ENCODE peak calls at places on chromosomes 13 and 19, in four cellular contexts. One of them, this sample, is unnamed.
A peak's percentile ranks its signal among the peaks of the same experiment; 100 is the strongest.

GRCh38 chr13:41231025-41231677 is 32.2 kb downstream of the MTRF1 start:
- DNase-seq in brain microvascular endothelial cell: no peak
- DNase-seq in foreskin keratinocyte: no peak
- DNase-seq in tibial nerve: no peak
- DNase-seq in this sample: no peak

GRCh38 chr19:44764975-44765948 is 12.4 kb upstream of the CBLC start:
- DNase-seq in brain microvascular endothelial cell: no peak
- DNase-seq in foreskin keratinocyte: no peak
- DNase-seq in tibial nerve: no peak
- DNase-seq in this sample: peak; percentile 90

GRCh38 chr13:77019756-77020155 is 7.2 kb downstream of the FBXL3 start:
- DNase-seq in brain microvascular endothelial cell: no peak
- DNase-seq in foreskin keratinocyte: no peak
- DNase-seq in tibial nerve: no peak
- DNase-seq in this sample: no peak

GRCh38 chr13:97953376-97953970 is at the start of gene IPO5:
- DNase-seq in brain microvascular endothelial cell: peak; percentile 56
- DNase-seq in foreskin keratinocyte: no peak
- DNase-seq in tibial nerve: no peak
- DNase-seq in this sample: no peak

GRCh38 chr13:98934243-98934642 is 43.6 kb downstream of the DOCK9 start:
- DNase-seq in brain microvascular endothelial cell: no peak
- DNase-seq in foreskin keratinocyte: no peak
- DNase-seq in tibial nerve: no peak
- DNase-seq in this sample: no peak

GRCh38 chr19:50836543-50837195 is 3.3 kb upstream of the KLK15 start:
- DNase-seq in brain microvascular endothelial cell: no peak
- DNase-seq in foreskin keratinocyte: no peak
- DNase-seq in tibial nerve: no peak
- DNase-seq in this sample: no peak

GRCh38 chr19:29866011-29866410 is 54.2 kb downstream of the CCNE1 start:
- DNase-seq in brain microvascular endothelial cell: no peak
- DNase-seq in foreskin keratinocyte: no peak
- DNase-seq in tibial nerve: no peak
- DNase-seq in this sample: no peak

GRCh38 chr19:32164384-32164992 is 180.9 kb upstream of the ZNF507 start:
- DNase-seq in brain microvascular endothelial cell: no peak
- DNase-seq in foreskin keratinocyte: no peak
- DNase-seq in tibial nerve: no peak
- DNase-seq in this sample: no peak

GRCh38 chr13:77002590-77003190 is 10.8 kb downstream of the CLN5 start:
- DNase-seq in brain microvascular endothelial cell: no peak
- DNase-seq in foreskin keratinocyte: peak; percentile 25
- DNase-seq in tibial nerve: no peak
- DNase-seq in this sample: no peak

GRCh38 chr13:113539176-113539575 is 45.4 kb upstream of the TFDP1 start:
- DNase-seq in brain microvascular endothelial cell: no peak
- DNase-seq in foreskin keratinocyte: no peak
- DNase-seq in tibial nerve: no peak
- DNase-seq in this sample: no peak

GRCh38 chr13:50589651-50590054 is 253.8 kb downstream of the DLEU7 start:
- DNase-seq in brain microvascular endothelial cell: peak; percentile 82
- DNase-seq in foreskin keratinocyte: peak; percentile 77
- DNase-seq in tibial nerve: no peak
- DNase-seq in this sample: no peak

GRCh38 chr19:9956956-9957355 is 20.6 kb upstream of the OLFM2 start:
- DNase-seq in brain microvascular endothelial cell: no peak
- DNase-seq in foreskin keratinocyte: no peak
- DNase-seq in tibial nerve: no peak
- DNase-seq in this sample: no peak

GRCh38 chr19:13847033-13847899 is 29.7 kb upstream of the NANOS3 start:
- DNase-seq in brain microvascular endothelial cell: peak; percentile 91
- DNase-seq in foreskin keratinocyte: peak; percentile 90
- DNase-seq in tibial nerve: peak; percentile 88
- DNase-seq in this sample: peak; percentile 92

GRCh38 chr13:52348081-52348480 is 57.9 kb downstream of the THSD1 start:
- DNase-seq in brain microvascular endothelial cell: peak; percentile 82
- DNase-seq in foreskin keratinocyte: no peak
- DNase-seq in tibial nerve: no peak
- DNase-seq in this sample: no peak

GRCh38 chr13:23427342-23428182 is 5.9 kb downstream of the SACS start:
- DNase-seq in brain microvascular endothelial cell: peak; percentile 73
- DNase-seq in foreskin keratinocyte: peak; percentile 79
- DNase-seq in tibial nerve: no peak
- DNase-seq in this sample: no peak

GRCh38 chr19:3577741-3578344 is 5.1 kb downstream of the HMG20B start:
- DNase-seq in brain microvascular endothelial cell: no peak
- DNase-seq in foreskin keratinocyte: no peak
- DNase-seq in tibial nerve: no peak
- DNase-seq in this sample: peak; percentile 83

GRCh38 chr19:3575260-3575741 is 2.6 kb downstream of the HMG20B start:
- DNase-seq in brain microvascular endothelial cell: peak; percentile 49
- DNase-seq in foreskin keratinocyte: no peak
- DNase-seq in tibial nerve: no peak
- DNase-seq in this sample: peak; percentile 28

GRCh38 chr19:3578390-3578789 is 5.6 kb downstream of the HMG20B start:
- DNase-seq in brain microvascular endothelial cell: no peak
- DNase-seq in foreskin keratinocyte: no peak
- DNase-seq in tibial nerve: no peak
- DNase-seq in this sample: no peak

GRCh38 chr19:3575949-3576673 is 3.4 kb downstream of the HMG20B start:
- DNase-seq in brain microvascular endothelial cell: no peak
- DNase-seq in foreskin keratinocyte: no peak
- DNase-seq in tibial nerve: no peak
- DNase-seq in this sample: peak; percentile 49

GRCh38 chr19:3576696-3577443 is 4.1 kb downstream of the HMG20B start:
- DNase-seq in brain microvascular endothelial cell: no peak
- DNase-seq in foreskin keratinocyte: peak; percentile 47
- DNase-seq in tibial nerve: no peak
- DNase-seq in this sample: peak; percentile 63
- H3K27ac ChIP-seq in brain microvascular endothelial cell: no peak overlapping the region
- H3K27ac ChIP-seq in foreskin keratinocyte: no peak overlapping the region
- H3K27ac ChIP-seq in tibial nerve: peak overlapping the region; percentile 82
- H3K27ac ChIP-seq in this sample: peak overlapping the region; percentile 15

GRCh38 chr19:36140289-36141038 is 598 bp downstream of the CAPNS1 start:
- DNase-seq in brain microvascular endothelial cell: peak; percentile 62
- DNase-seq in foreskin keratinocyte: peak; percentile 51
- DNase-seq in tibial nerve: no peak
- DNase-seq in this sample: peak; percentile 57

GRCh38 chr19:36139120-36139472 is 770 bp upstream of the CAPNS1 start:
- DNase-seq in brain microvascular endothelial cell: no peak
- DNase-seq in foreskin keratinocyte: no peak
- DNase-seq in tibial nerve: no peak
- DNase-seq in this sample: no peak

GRCh38 chr19:36142046-36142445 is 2.2 kb downstream of the CAPNS1 start:
- DNase-seq in brain microvascular endothelial cell: no peak
- DNase-seq in foreskin keratinocyte: no peak
- DNase-seq in tibial nerve: no peak
- DNase-seq in this sample: no peak

GRCh38 chr19:36141039-36141914 is 1.4 kb downstream of the CAPNS1 start:
- DNase-seq in brain microvascular endothelial cell: peak; percentile 84
- DNase-seq in foreskin keratinocyte: peak; percentile 89
- DNase-seq in tibial nerve: peak; percentile 73
- DNase-seq in this sample: peak; percentile 95

GRCh38 chr19:36139473-36140288 is at the start of gene CAPNS1:
- DNase-seq in brain microvascular endothelial cell: peak; percentile 95
- DNase-seq in foreskin keratinocyte: peak; percentile 92
- DNase-seq in tibial nerve: peak; percentile 92
- DNase-seq in this sample: peak; percentile 97
- TF ChIP-seq CTCF in brain microvascular endothelial cell: peak; percentile 14
- TF ChIP-seq CTCF in foreskin keratinocyte: peak; percentile 14
- TF ChIP-seq CTCF in tibial nerve: no peak
- TF ChIP-seq CTCF in this sample: no peak

DNA sequence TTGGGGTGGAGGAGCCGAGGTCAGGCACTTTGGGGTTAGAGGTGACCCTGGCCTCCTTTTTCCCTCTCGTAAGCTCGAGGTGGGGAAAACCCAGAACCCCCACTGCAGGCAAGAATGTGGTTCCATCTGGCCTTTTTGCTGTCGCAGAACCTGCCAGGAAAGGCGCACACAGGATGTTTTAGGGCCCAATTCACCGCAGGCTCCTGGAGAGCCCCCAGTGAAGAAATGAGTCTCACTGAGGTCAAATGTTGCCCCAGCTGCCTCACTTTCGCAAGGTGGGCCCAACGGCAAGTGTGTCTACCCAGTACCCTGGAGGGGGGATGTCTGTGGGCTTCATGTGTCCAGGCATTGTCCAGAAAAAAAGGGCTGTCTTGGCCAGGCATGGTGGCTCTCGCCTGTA is 61.8 kb downstream of the PEX11G start:
- DNase-seq in brain microvascular endothelial cell: no peak
- DNase-seq in foreskin keratinocyte: no peak
- DNase-seq in tibial nerve: no peak
- DNase-seq in this sample: no peak
- H3K27ac ChIP-seq in brain microvascular endothelial cell: no peak overlapping the region
- H3K27ac ChIP-seq in foreskin keratinocyte: peak overlapping the region; percentile 73
- H3K27ac ChIP-seq in tibial nerve: no peak overlapping the region
- H3K27ac ChIP-seq in this sample: no peak overlapping the region

DNA sequence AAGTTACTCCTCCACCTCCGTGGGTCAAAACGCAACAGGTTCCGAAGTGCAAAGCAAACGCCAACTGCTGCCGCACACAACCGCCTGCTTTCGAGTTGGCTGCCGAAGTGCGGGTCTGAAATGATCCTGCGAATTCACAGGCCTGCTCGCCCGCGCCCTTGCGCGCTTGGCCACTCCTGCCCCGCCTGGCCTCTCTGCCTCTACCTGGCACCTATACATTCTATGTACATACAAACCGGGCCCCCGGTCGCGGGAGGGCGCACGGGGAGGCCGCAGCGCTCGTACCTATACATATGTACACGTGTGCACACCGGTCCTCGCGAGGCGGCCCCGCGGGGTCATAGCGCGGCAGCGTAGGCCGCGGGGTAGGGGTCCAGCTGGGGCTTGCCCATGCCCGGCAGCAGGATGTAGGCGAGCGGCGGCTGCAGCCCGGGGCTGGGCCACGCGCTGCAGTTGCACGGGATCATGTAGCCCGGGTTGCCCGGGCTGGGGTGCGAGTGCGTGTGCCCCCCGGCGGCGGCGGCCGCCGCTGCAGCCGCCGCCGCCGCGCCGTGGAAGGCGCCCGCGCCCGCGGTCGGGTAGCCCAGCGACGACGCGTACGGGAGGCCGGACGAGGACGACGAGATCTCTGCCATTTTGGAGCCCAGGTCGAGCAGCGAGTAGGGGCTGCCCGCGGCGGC is 1.3 kb downstream of the SOX21 start:
- DNase-seq in brain microvascular endothelial cell: no peak
- DNase-seq in foreskin keratinocyte: peak; percentile 17
- DNase-seq in tibial nerve: no peak
- DNase-seq in this sample: no peak
- TF ChIP-seq CTCF in brain microvascular endothelial cell: peak; percentile 4
- TF ChIP-seq CTCF in foreskin keratinocyte: peak; percentile 47
- TF ChIP-seq CTCF in tibial nerve: no peak
- TF ChIP-seq CTCF in this sample: no peak

DNA sequence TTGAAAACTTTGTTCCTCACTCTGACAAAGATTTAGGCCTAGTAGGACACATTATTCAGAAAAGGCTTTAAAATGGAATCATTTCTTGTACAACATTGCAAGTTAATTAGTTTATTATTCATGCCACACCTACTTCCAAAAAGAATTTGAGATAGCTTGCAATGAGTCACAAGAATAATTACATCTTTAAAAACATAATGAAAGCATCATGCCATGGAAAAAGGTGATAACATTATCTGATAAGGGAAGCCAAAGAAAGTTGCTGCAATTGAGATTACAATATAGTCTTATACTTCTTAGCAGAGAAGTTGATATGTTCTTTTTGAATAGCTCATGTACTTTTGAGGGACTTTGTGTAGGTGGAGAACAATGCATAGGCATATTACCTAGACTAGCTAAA is 474.3 kb downstream of the KLF5 start:
- DNase-seq in brain microvascular endothelial cell: no peak
- DNase-seq in foreskin keratinocyte: no peak
- DNase-seq in tibial nerve: no peak
- DNase-seq in this sample: no peak
- H3K27ac ChIP-seq in brain microvascular endothelial cell: no peak overlapping the region
- H3K27ac ChIP-seq in foreskin keratinocyte: no peak overlapping the region
- H3K27ac ChIP-seq in tibial nerve: no peak overlapping the region
- H3K27ac ChIP-seq in this sample: no peak overlapping the region

GRCh38 chr13:85816413-85816812 is 17.2 kb upstream of the SLITRK6 start:
- DNase-seq in brain microvascular endothelial cell: no peak
- DNase-seq in foreskin keratinocyte: no peak
- DNase-seq in tibial nerve: no peak
- DNase-seq in this sample: no peak
- TF ChIP-seq CTCF in brain microvascular endothelial cell: no peak
- TF ChIP-seq CTCF in foreskin keratinocyte: peak; percentile 53
- TF ChIP-seq CTCF in tibial nerve: no peak
- TF ChIP-seq CTCF in this sample: no peak

DNA sequence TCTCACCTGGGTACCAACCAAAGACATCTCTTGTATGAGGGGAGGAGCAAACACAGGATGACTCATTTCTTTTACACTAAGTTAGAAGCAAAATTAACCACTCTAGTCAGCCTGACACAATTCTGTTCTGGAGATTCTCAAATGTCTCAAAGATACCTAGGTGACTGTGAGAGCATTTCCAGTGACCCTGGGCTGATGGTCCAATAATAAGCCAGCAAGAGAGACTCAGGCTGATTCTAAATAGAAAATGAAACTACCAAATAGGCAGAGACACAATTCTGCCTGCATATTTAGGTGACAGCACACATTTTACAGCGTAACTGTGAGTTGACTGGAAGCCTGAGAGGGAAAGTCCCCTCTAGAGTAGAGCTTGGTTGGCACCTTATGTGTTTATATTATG is 16.3 kb downstream of the ZNF91 start:
- DNase-seq in brain microvascular endothelial cell: no peak
- DNase-seq in foreskin keratinocyte: no peak
- DNase-seq in tibial nerve: no peak
- DNase-seq in this sample: no peak
- H3K27ac ChIP-seq in brain microvascular endothelial cell: no peak overlapping the region
- H3K27ac ChIP-seq in foreskin keratinocyte: no peak overlapping the region
- H3K27ac ChIP-seq in tibial nerve: no peak overlapping the region
- H3K27ac ChIP-seq in this sample: no peak overlapping the region